ENCODE peak calls at places on chromosome 19, in nine cellular contexts. G is tibial artery, C is cardiac fibroblast, S is IMR-90, T is body of pancreas, B is BJ, Z is ascending aorta, V is brain microvascular endothelial cell, X is fibroblast of pulmonary artery. O is an unnamed sample.

GRCh38 chr19:504634-505033 is 2.7 kb upstream of the TPGS1 start:
- DNase-seq in G (no peak), C (no peak), S (no peak), T (no peak), B (no peak), Z (no peak), V (no peak), X (no peak), O (no peak)

GRCh38 chr19:44025217-44025936 is at the start of gene ZNF222:
- DNase-seq in G (peak; percentile 84), C (peak; percentile 93), S (peak; percentile 92), T (peak; percentile 87), B (peak; percentile 50), Z (peak; percentile 91), V (peak; percentile 92), X (peak; percentile 93), O (peak; percentile 70)

GRCh38 chr19:2722541-2723344 is 1.6 kb upstream of the DIRAS1 start:
- DNase-seq in G (peak; percentile 77), C (peak; percentile 76), S (peak; percentile 74), T (peak; percentile 57), B (peak; percentile 33), Z (peak; percentile 90), V (peak; percentile 67), X (peak; percentile 82), O (peak; percentile 84)

GRCh38 chr19:57778358-57778757 is 8.9 kb downstream of the ZNF586 start:
- DNase-seq in G (no peak), C (no peak), S (no peak), T (no peak), B (no peak), Z (no peak), V (no peak), X (no peak), O (no peak)

GRCh38 chr19:7540761-7541480 is 5.4 kb downstream of the PNPLA6 start:
- DNase-seq in G (no peak), C (peak; percentile 55), S (peak; percentile 65), T (no peak), B (no peak), Z (no peak), V (no peak), X (peak; percentile 40), O (no peak)

GRCh38 chr19:30350995-30351394 is 21.2 kb upstream of the ZNF536 start:
- DNase-seq in G (no peak), C (no peak), S (no peak), T (no peak), B (no peak), Z (no peak), V (no peak), X (no peak), O (no peak)

GRCh38 chr19:14363203-14364097 is 17.8 kb upstream of the ADGRE5 start:
- DNase-seq in G (peak; percentile 67), C (peak; percentile 85), S (peak; percentile 42), T (peak; percentile 54), B (no peak), Z (peak; percentile 94), V (peak; percentile 76), X (peak; percentile 93), O (peak; percentile 67)

GRCh38 chr19:54804101-54804500 is 691 bp downstream of the KIR2DL4 start:
- DNase-seq in G (no peak), C (no peak), S (no peak), T (no peak), B (no peak), Z (no peak), V (no peak), X (no peak), O (no peak)

GRCh38 chr19:23439623-23440022 is 44.4 kb upstream of the ZNF91 start:
- DNase-seq in G (no peak), C (no peak), S (no peak), T (no peak), B (no peak), Z (no peak), V (no peak), X (no peak), O (no peak)

GRCh38 chr19:29774126-29774525 is 37.7 kb upstream of the CCNE1 start:
- DNase-seq in G (no peak), C (no peak), S (no peak), T (no peak), B (no peak), Z (no peak), V (no peak), X (no peak), O (no peak)

GRCh38 chr19:6427131-6427530 is 2.5 kb upstream of the KHSRP start:
- DNase-seq in G (no peak), C (no peak), S (no peak), T (no peak), B (no peak), Z (no peak), V (no peak), X (no peak), O (no peak)

GRCh38 chr19:6431891-6432290 is 1.7 kb downstream of the SLC25A41 start:
- DNase-seq in G (no peak), C (no peak), S (no peak), T (no peak), B (no peak), Z (no peak), V (no peak), X (no peak), O (no peak)

GRCh38 chr19:6433165-6433564 is 398 bp downstream of the SLC25A41 start:
- DNase-seq in G (no peak), C (no peak), S (no peak), T (no peak), B (no peak), Z (no peak), V (no peak), X (no peak), O (no peak)

GRCh38 chr19:6425732-6426686 is 1.4 kb upstream of the KHSRP start:
- DNase-seq in G (no peak), C (no peak), S (no peak), T (no peak), B (no peak), Z (no peak), V (no peak), X (no peak), O (no peak)

GRCh38 chr19:6429419-6430221 is 3.9 kb downstream of the SLC25A41 start:
- DNase-seq in G (no peak), C (no peak), S (no peak), T (no peak), B (no peak), Z (no peak), V (no peak), X (no peak), O (no peak)
- TF ChIP-seq CTCF in G (no peak), C (no peak), S (no peak), T (no peak), B (no peak), Z (no peak), V (no peak), X (no peak), O (no peak)

GRCh38 chr19:19732579-19733501 is at the start of gene ZNF14:
- DNase-seq in G (peak; percentile 96), C (peak; percentile 96), S (peak; percentile 90), T (peak; percentile 97), B (peak; percentile 62), Z (peak; percentile 96), V (peak; percentile 94), X (peak; percentile 94), O (peak; percentile 91)
- TF ChIP-seq CTCF in G (no peak), C (peak; percentile 16), S (peak; percentile 6), T (peak; percentile 3), B (peak; percentile 10), Z (peak; percentile 20), V (peak; percentile 34), X (peak; percentile 15), O (no peak)

DNA sequence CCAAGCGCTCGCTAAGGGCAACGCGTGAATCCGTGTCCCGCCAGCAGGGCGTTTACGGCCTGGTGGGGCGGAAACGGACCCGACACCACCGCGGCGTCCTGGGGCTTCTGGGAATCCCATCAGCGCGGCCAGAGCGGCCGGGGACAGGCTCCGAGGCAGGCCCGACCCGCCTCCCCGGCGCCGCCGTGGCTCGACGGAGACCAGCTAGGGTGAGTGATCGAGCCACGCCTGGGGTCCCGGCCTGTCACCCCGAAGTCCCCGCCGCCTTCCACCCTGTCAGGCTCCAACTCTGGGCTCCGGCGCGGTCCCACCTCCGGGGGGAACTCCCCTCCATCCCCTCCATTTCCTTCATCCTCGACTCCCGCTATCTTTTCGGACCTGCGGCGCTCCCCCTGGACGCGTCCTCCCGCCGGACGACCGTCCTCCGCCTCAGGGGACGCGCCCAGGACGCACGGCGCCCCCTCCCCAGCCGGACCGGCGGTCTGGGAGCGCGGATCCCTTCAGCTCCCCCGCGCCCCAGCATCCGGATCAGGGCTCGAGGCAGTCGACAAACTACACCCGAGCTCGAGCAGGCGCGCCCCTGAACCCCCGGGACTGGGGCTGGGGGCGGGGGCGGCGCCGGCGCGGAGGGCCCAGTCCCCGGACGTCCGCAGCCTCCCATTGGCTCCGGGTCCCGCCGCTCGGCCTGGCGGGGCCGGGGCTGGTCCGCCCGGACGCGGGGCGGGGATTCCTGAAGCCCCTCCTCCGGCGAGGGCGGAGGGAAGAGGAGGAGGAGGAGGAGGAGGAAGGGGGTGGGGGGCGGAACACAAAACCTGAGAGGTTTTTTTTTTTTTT is 643 bp upstream of the BICRA start:
- DNase-seq in G (peak; percentile 93), C (peak; percentile 90), S (peak; percentile 90), T (peak; percentile 94), B (peak; percentile 37), Z (peak; percentile 96), V (peak; percentile 83), X (peak; percentile 93), O (peak; percentile 92)
- TF ChIP-seq CTCF in G (peak; percentile 30), C (peak; percentile 39), S (peak; percentile 30), T (peak; percentile 28), B (peak; percentile 38), Z (peak; percentile 55), V (peak; percentile 60), X (peak; percentile 17), O (no peak)

GRCh38 chr19:18769989-18770528 is 21.0 kb downstream of the COMP start:
- DNase-seq in G (no peak), C (no peak), S (no peak), T (no peak), B (no peak), Z (no peak), V (no peak), X (no peak), O (no peak)
- TF ChIP-seq CTCF in G (no peak), C (no peak), S (no peak), T (no peak), B (no peak), Z (no peak), V (no peak), X (no peak), O (no peak)

DNA sequence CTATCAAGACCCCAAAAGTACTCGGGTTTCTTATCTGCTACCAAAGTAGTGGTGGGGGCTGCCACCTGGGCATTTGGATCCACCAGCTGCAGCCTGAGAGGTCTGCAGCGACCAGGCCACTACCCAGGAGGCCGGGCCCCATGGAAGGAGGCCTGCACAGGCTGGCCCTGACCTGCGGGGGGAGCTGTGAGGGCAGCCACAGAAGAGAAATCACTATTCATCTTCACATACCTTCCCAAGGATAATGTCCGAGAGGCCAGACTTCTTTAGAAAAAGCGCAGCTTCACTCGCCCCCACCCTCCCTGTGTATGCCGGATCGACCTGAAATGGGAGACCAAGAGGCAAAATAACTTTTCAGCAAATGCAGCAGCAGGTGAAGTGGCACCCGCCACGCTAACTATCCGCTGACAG is 30.1 kb downstream of the EPS15L1 start:
- DNase-seq in G (no peak), C (no peak), S (no peak), T (no peak), B (no peak), Z (no peak), V (no peak), X (no peak), O (no peak)
- TF ChIP-seq CTCF in G (no peak), C (peak; percentile 49), S (peak; percentile 44), T (peak; percentile 26), B (peak; percentile 51), Z (no peak), V (peak; percentile 73), X (peak; percentile 42), O (no peak)

O was measured in dorsolateral prefrontal cortex.